ENCODE peak calls at places on chromosome 18, in nine cellular contexts. C, A, S, U, I, G, N, F and R are unnamed samples.

GRCh38 chr18:78127041-78127440 is 852.6 kb upstream of the SALL3 start:
- DNase-seq in S (no peak), F (no peak), I (no peak), A (no peak), G (no peak), C (no peak), U (no peak), N (no peak), R (no peak)

GRCh38 chr18:13407484-13407883 is 188.9 kb downstream of the LDLRAD4 start:
- DNase-seq in S (no peak), N (no peak), G (no peak), F (no peak), A (no peak), C (no peak), U (no peak), I (no peak), R (no peak)

GRCh38 chr18:21636769-21637168 is 24.7 kb downstream of the SNRPD1 start:
- DNase-seq in S (no peak), C (no peak), A (no peak), N (no peak), U (no peak), I (no peak), F (no peak), G (no peak), R (no peak)

GRCh38 chr18:27604583-27604982 is 419.5 kb upstream of the CHST9 start:
- DNase-seq in N (no peak), U (no peak), G (no peak), C (no peak), A (peak; percentile 75), S (no peak), F (no peak), I (no peak), R (no peak)

GRCh38 chr18:78390348-78390929 is 589.2 kb upstream of the SALL3 start:
- DNase-seq in F (no peak), G (no peak), I (no peak), A (no peak), S (no peak), N (no peak), U (no peak), C (no peak), R (no peak)

GRCh38 chr18:3525870-3526420 is 76.0 kb downstream of the TGIF1 start:
- DNase-seq in I (peak; percentile 75), S (no peak), N (no peak), A (peak; percentile 36), F (no peak), U (no peak), G (no peak), C (no peak), R (no peak)

GRCh38 chr18:12287131-12287681 is 20.8 kb upstream of the TUBB6 start:
- DNase-seq in G (no peak), A (no peak), C (no peak), N (no peak), U (no peak), S (no peak), I (no peak), F (no peak), R (no peak)

GRCh38 chr18:46281185-46282176 is 177.3 kb downstream of the HAUS1 start:
- DNase-seq in A (peak; percentile 86), U (no peak), G (peak; percentile 56), F (peak; percentile 76), I (peak; percentile 61), N (peak; percentile 76), C (peak; percentile 64), S (no peak), R (peak; percentile 37)

DNA sequence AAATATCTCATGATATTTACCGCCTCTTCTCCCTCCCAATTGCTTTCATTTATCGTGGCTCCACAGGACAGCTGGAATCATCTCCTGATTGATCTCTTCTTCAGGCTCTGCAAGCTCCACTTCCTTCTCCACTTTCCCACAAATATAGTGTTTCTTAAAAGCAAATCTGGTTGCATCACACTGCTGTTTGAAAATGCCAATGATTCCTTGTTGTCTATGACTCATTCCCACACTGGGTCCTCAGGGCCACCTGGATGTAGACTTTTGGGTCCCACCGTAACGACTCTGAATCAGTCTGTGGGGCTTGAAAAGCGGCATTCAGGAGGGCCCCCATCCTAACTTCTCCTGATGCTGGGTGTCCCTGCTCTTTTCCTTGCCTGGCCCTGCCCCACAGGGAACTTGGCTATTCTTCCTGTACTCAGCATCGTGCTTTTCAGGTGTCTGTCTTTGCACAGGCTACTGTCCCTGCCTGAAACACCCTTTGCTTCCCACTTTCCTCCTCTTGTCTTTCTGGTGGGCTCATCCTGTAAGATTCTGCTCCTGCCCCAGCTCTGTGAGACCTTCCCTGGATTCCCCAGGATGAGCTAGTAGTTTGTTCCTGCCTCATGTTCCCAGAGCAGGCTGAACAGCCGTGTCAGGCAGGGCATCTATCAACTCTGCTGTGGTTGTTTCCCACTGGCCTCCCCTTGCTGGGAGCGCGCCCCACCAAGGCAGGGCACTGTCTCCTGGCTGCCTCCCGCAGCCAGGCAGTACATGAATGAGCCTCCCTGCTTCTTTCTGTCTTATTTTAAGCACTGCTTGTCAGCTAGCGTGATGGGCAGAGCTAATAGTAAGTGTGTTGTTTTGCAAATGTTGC is 111.9 kb downstream of the KCTD1 start:
- DNase-seq in I (no peak), F (no peak), A (peak; percentile 80), N (peak; percentile 91), U (no peak), S (no peak), C (no peak), G (no peak), R (no peak)
- H3K27ac ChIP-seq in I (no peak overlapping the region), F (no peak overlapping the region), A (no peak overlapping the region), N (no peak overlapping the region), U (no peak overlapping the region), S (peak overlapping the region; percentile 46), C (no peak overlapping the region), G (no peak overlapping the region), R (no peak overlapping the region)

GRCh38 chr18:73749304-73749703 is 398.3 kb downstream of the FBXO15 start:
- DNase-seq in S (no peak), G (no peak), I (no peak), C (no peak), U (no peak), A (no peak), N (no peak), F (no peak), R (no peak)

GRCh38 chr18:73756256-73757091 is 391.2 kb downstream of the FBXO15 start:
- DNase-seq in G (no peak), I (no peak), U (no peak), A (no peak), S (no peak), N (no peak), C (no peak), F (no peak), R (no peak)

GRCh38 chr18:73750052-73750451 is 397.6 kb downstream of the FBXO15 start:
- DNase-seq in S (no peak), A (no peak), F (no peak), I (no peak), G (no peak), C (no peak), N (no peak), U (no peak), R (no peak)

GRCh38 chr18:73752965-73753364 is 394.7 kb downstream of the FBXO15 start:
- DNase-seq in N (peak; percentile 61), G (no peak), I (no peak), F (no peak), C (no peak), U (no peak), A (peak; percentile 17), S (no peak), R (no peak)

DNA sequence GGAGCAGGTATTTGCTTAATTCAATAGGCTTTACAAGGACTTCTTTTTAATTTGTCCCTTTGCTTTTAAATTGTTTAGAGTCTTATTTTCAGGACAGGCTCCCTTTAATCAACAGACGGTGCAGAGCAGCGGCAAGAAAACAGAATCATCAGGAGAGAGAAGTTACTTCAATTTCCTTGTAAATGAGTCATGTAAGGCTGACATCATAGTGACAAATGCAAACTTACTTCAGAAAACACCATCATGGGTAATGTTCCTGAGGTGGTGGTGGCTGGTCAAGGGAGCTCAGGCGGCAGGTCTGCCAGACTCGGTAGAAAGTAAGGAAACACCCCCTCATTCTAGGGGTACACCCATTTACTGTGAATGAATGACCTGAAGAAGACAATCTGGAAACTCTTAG is 395.1 kb downstream of the FBXO15 start:
- DNase-seq in I (no peak), U (no peak), N (peak; percentile 65), F (no peak), G (no peak), S (no peak), C (no peak), A (peak; percentile 42), R (no peak)
- H3K27ac ChIP-seq in I (no peak overlapping the region), U (no peak overlapping the region), N (no peak overlapping the region), F (no peak overlapping the region), G (no peak overlapping the region), S (peak overlapping the region; percentile 37), C (no peak overlapping the region), A (no peak overlapping the region), R (no peak overlapping the region)

GRCh38 chr18:62975785-62976184 is 260.4 kb downstream of the PHLPP1 start:
- DNase-seq in G (no peak), N (no peak), A (no peak), C (no peak), F (no peak), U (no peak), I (no peak), S (no peak), R (no peak)

GRCh38 chr18:62974388-62974787 is 259.0 kb downstream of the PHLPP1 start:
- DNase-seq in U (no peak), S (no peak), I (no peak), G (no peak), N (no peak), F (no peak), A (no peak), C (no peak), R (no peak)

GRCh38 chr18:62973689-62974088 is 258.3 kb downstream of the PHLPP1 start:
- DNase-seq in G (no peak), I (no peak), U (no peak), N (no peak), F (no peak), S (no peak), C (no peak), A (no peak), R (no peak)

GRCh38 chr18:62976227-62976626 is 260.9 kb downstream of the PHLPP1 start:
- DNase-seq in S (no peak), C (no peak), I (no peak), F (no peak), A (no peak), U (no peak), G (no peak), N (no peak), R (no peak)

DNA sequence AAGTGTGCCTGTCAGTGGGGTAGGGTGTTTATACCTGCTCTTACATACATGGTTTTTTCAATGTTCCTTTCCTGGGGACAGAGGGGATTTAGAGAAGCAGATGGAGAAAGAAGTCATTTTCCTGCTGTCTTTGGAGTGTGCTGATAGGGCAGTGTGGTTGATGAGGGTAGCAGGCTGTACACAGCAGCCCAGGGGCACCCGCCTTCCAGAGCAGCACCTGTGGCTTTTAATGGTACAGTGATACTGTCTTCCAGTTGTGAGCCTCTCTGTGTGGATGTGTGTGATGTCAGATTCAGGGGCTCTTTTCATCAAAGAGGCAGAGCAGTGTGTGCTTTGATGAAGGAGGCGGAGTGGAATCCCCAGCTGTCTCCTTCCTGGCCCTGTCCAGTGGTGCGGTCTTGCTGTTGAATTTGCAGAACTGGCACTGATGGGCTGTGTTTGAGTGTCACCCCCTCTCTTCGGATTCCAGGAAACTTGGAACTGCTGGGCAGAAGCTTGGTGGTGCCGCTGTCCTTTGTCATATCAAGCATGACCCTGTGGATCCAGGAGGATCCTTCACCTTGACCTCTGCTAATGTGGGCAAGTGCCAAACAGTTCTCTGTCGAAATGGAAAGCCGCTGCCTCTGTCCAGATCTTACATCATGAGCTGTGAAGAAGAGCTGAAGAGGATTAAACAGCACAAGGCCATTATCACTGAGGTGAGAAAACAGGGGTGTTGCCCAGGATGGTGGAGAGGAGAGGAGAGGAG is 259.8 kb downstream of the PHLPP1 start:
- DNase-seq in N (no peak), F (no peak), U (no peak), C (no peak), S (no peak), G (no peak), I (no peak), A (no peak), R (no peak)
- H3K27ac ChIP-seq in N (no peak overlapping the region), F (no peak overlapping the region), U (peak overlapping the region; percentile 90), C (no peak overlapping the region), S (no peak overlapping the region), G (no peak overlapping the region), I (no peak overlapping the region), A (no peak overlapping the region), R (no peak overlapping the region)

DNA sequence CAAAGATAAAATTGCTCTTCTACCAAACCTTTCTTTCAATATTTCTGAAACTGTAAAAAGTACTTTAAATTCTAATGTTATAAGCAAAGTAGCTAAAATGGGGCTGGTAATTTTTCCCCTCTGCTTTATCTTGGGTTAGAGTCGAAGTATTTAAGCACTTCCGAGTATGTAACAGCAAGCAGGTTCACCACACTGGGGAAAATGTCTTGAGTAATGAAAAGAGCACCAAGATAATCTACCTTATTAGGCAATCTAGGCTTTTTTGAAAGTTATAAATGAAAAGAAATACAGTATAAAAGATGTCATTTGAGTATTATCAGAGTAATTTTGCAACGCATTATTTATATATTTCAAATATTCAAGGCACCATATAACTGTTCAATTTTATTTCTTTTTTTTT is 687 bp upstream of the DSG3 start:
- DNase-seq in N (no peak), U (no peak), A (no peak), I (no peak), G (no peak), C (no peak), S (no peak), F (no peak), R (no peak)
- H3K27ac ChIP-seq in N (no peak overlapping the region), U (no peak overlapping the region), A (no peak overlapping the region), I (no peak overlapping the region), G (no peak overlapping the region), C (no peak overlapping the region), S (peak overlapping the region; percentile 99), F (no peak overlapping the region), R (no peak overlapping the region)